ENCODE peak calls at places on chromosomes 2 and 18, in eight cellular contexts. O is A549, M is IMR-90, N is K562, T is SK-N-SH, B is H1, I is HepG2, R is GM12878. F is an unnamed sample.

GRCh38 chr18:76874643-76875389 is 52.5 kb downstream of the ZNF236 start:
- DNase-seq in O (no peak), M (no peak), N (no peak), T (peak), B (peak), I (no peak), R (no peak), F (peak)

GRCh38 chr2:14634885-14635871 is 2.7 kb downstream of the LRATD1 start:
- DNase-seq in O (peak), M (peak), N (peak), T (peak), B (peak), I (no peak), R (no peak), F (peak)

GRCh38 chr18:50853863-50854271 is 25.1 kb upstream of the ME2 start:
- DNase-seq in O (peak), M (peak), N (peak), T (no peak), B (no peak), I (peak), R (no peak), F (no peak)

GRCh38 chr18:58572181-58572580 is 56.7 kb downstream of the ALPK2 start:
- DNase-seq in O (no peak), M (peak), N (no peak), T (no peak), B (no peak), I (no peak), R (no peak), F (no peak)

GRCh38 chr2:240149943-240150784 is 9.7 kb upstream of the OTOS start:
- DNase-seq in O (peak), M (peak), N (peak), T (peak), B (peak), I (peak), R (no peak), F (peak)

GRCh38 chr2:41948397-41948763 is 99.4 kb upstream of the PKDCC start:
- DNase-seq in O (no peak), M (no peak), N (no peak), T (no peak), B (no peak), I (no peak), R (no peak), F (no peak)

GRCh38 chr2:45786030-45786830 is 134.8 kb downstream of the PRKCE start:
- DNase-seq in O (no peak), M (no peak), N (peak), T (peak), B (no peak), I (no peak), R (no peak), F (no peak)

GRCh38 chr2:69383178-69383812 is 3.7 kb downstream of the GFPT1 start:
- DNase-seq in O (no peak), M (no peak), N (no peak), T (no peak), B (peak), I (no peak), R (no peak), F (no peak)

GRCh38 chr2:217366996-217367395 is 507.1 kb upstream of the TNP1 start:
- DNase-seq in O (no peak), M (no peak), N (no peak), T (no peak), B (no peak), I (no peak), R (no peak), F (no peak)

GRCh38 chr2:207635468-207636200 is 10.4 kb upstream of the METTL21A start:
- DNase-seq in O (no peak), M (peak), N (peak), T (no peak), B (no peak), I (no peak), R (no peak), F (no peak)

GRCh38 chr2:10499275-10499907 is 51.3 kb upstream of the ODC1 start:
- DNase-seq in O (no peak), M (peak), N (peak), T (no peak), B (peak), I (no peak), R (no peak), F (no peak)

GRCh38 chr2:64296695-64297346 is 152.6 kb upstream of the PELI1 start:
- DNase-seq in O (no peak), M (no peak), N (no peak), T (no peak), B (peak), I (no peak), R (no peak), F (no peak)

GRCh38 chr18:35936951-35937350 is 35.5 kb upstream of the RMP24 start:
- DNase-seq in O (no peak), M (no peak), N (no peak), T (no peak), B (no peak), I (no peak), R (no peak), F (no peak)

GRCh38 chr2:1771626-1772280 is 27.4 kb upstream of the PXDN start:
- DNase-seq in O (no peak), M (no peak), N (no peak), T (no peak), B (no peak), I (no peak), R (no peak), F (no peak)

GRCh38 chr2:128821010-128821409 is 502.3 kb upstream of the HS6ST1 start:
- DNase-seq in O (no peak), M (no peak), N (no peak), T (no peak), B (no peak), I (no peak), R (no peak), F (no peak)

GRCh38 chr2:60416221-60417008 is 137.0 kb downstream of the BCL11A start:
- DNase-seq in O (no peak), M (peak), N (no peak), T (no peak), B (no peak), I (no peak), R (no peak), F (no peak)

GRCh38 chr2:239970004-239970623 is 55.0 kb downstream of the NDUFA10 start:
- DNase-seq in O (peak), M (no peak), N (no peak), T (peak), B (no peak), I (no peak), R (no peak), F (no peak)

GRCh38 chr2:145692971-145693478 is 1173.1 kb upstream of the ZEB2 start:
- DNase-seq in O (no peak), M (peak), N (peak), T (no peak), B (no peak), I (peak), R (peak), F (no peak)

GRCh38 chr2:9757430-9758287 is 85.6 kb upstream of the TAF1B start:
- DNase-seq in O (no peak), M (peak), N (no peak), T (no peak), B (no peak), I (no peak), R (no peak), F (peak)

GRCh38 chr2:166138667-166139066 is 10.8 kb upstream of the SCN1A start:
- DNase-seq in O (no peak), M (no peak), N (no peak), T (no peak), B (no peak), I (no peak), R (no peak), F (no peak)

GRCh38 chr2:176552456-176553135 is 283.4 kb downstream of the MTX2 start:
- DNase-seq in O (no peak), M (peak), N (no peak), T (no peak), B (no peak), I (no peak), R (no peak), F (no peak)

GRCh38 chr18:56315363-56315762 is 323.0 kb downstream of the TXNL1 start:
- DNase-seq in O (no peak), M (peak), N (no peak), T (no peak), B (no peak), I (no peak), R (no peak), F (no peak)

GRCh38 chr18:3655637-3656050 is 205.7 kb downstream of the TGIF1 start:
- DNase-seq in O (no peak), M (no peak), N (peak), T (no peak), B (no peak), I (no peak), R (no peak), F (no peak)

GRCh38 chr2:38440655-38441054 is 63.6 kb upstream of the ATL2 start:
- DNase-seq in O (no peak), M (no peak), N (peak), T (no peak), B (no peak), I (no peak), R (no peak), F (no peak)

GRCh38 chr2:20617081-20617575 is 33.8 kb downstream of the HS1BP3 start:
- DNase-seq in O (no peak), M (no peak), N (peak), T (peak), B (peak), I (no peak), R (no peak), F (peak)

GRCh38 chr2:168002021-168002553 is 245.3 kb downstream of the STK39 start:
- DNase-seq in O (no peak), M (peak), N (no peak), T (no peak), B (no peak), I (no peak), R (peak), F (no peak)

GRCh38 chr2:108215794-108216211 is 24.0 kb upstream of the SULT1C3 start:
- DNase-seq in O (peak), M (peak), N (peak), T (no peak), B (no peak), I (peak), R (no peak), F (no peak)

GRCh38 chr2:121309801-121310200 is 24.8 kb upstream of the TFCP2L1 start:
- DNase-seq in O (no peak), M (no peak), N (no peak), T (peak), B (no peak), I (no peak), R (no peak), F (no peak)

GRCh38 chr18:63887424-63887823 is at the start of gene SERPINB2:
- DNase-seq in O (no peak), M (peak), N (no peak), T (no peak), B (no peak), I (no peak), R (no peak), F (no peak)

GRCh38 chr18:66439207-66439606 is 164.7 kb downstream of the CDH19 start:
- DNase-seq in O (no peak), M (no peak), N (no peak), T (no peak), B (no peak), I (no peak), R (no peak), F (no peak)

GRCh38 chr2:238979636-238980035 is 131.8 kb downstream of the TWIST2 start:
- DNase-seq in O (no peak), M (peak), N (no peak), T (no peak), B (no peak), I (no peak), R (no peak), F (no peak)

GRCh38 chr2:170925923-170926322 is 3.1 kb upstream of the GORASP2 start:
- DNase-seq in O (no peak), M (no peak), N (no peak), T (no peak), B (no peak), I (no peak), R (no peak), F (no peak)

GRCh38 chr2:70702711-70703395 is 65.1 kb downstream of the ADD2 start:
- DNase-seq in O (no peak), M (no peak), N (no peak), T (no peak), B (no peak), I (no peak), R (no peak), F (no peak)

GRCh38 chr2:62375051-62375450 is 130.9 kb downstream of the TMEM17 start:
- DNase-seq in O (no peak), M (no peak), N (no peak), T (no peak), B (no peak), I (no peak), R (no peak), F (no peak)

GRCh38 chr2:182898718-182899117 is 32.3 kb upstream of the FRZB start:
- DNase-seq in O (no peak), M (no peak), N (no peak), T (no peak), B (no peak), I (no peak), R (no peak), F (no peak)

GRCh38 chr2:69036926-69037325 is 23.9 kb downstream of the ANTXR1 start:
- DNase-seq in O (no peak), M (peak), N (no peak), T (no peak), B (no peak), I (no peak), R (no peak), F (no peak)

GRCh38 chr2:136376211-136376610 is 258.3 kb upstream of the CXCR4 start:
- DNase-seq in O (no peak), M (no peak), N (no peak), T (no peak), B (peak), I (no peak), R (no peak), F (no peak)

GRCh38 chr2:28895189-28895893 is 874 bp downstream of the WDR43 start:
- DNase-seq in O (peak), M (peak), N (peak), T (no peak), B (peak), I (peak), R (no peak), F (peak)

GRCh38 chr2:118269408-118270051 is 181.3 kb downstream of the INSIG2 start:
- DNase-seq in O (no peak), M (no peak), N (peak), T (no peak), B (no peak), I (peak), R (no peak), F (peak)

GRCh38 chr2:100317634-100318033 is 4.7 kb downstream of the LONRF2 start:
- DNase-seq in O (no peak), M (no peak), N (no peak), T (no peak), B (no peak), I (no peak), R (no peak), F (no peak)

DNA sequence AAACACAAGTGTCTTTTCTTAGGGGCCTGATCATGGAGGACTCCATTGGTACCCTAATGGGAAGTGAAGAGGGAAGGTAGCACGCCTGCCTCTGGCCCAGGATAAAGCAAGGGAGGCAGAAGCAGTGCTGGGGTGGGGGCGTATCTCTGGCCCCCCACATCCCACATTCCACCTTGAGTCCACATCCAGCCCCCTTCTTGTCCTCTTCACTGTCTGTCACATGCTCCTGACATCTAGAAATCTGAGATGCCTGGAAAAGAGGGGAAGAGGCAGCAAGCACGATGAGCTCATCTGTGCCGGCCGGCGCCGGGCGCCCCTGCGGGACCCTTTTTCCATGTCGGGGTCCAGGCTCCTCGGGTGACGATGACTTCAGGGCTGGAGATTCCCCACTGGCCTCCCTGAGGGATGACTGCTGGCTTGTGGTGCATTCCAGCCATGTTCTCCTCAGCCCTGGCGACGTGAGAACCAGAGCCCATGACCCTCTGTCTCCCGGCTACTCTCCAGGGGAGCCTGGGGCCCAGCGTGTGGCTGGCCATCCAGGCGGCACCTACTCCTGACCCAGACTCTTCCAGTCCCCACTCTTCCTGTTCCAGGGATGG is 277.5 kb downstream of the DYSF start:
- DNase-seq in O (no peak), M (no peak), N (no peak), T (no peak), B (no peak), I (no peak), R (no peak), F (no peak)
- TF ChIP-seq USF2 in O (no peak), M (no peak), N (no peak), T (no peak), B (no peak), I (no peak), R (no peak), F (no peak)

GRCh38 chr2:143730155-143730949 is 601.1 kb downstream of the ARHGAP15 start:
- DNase-seq in O (no peak), M (peak), N (peak), T (no peak), B (no peak), I (no peak), R (peak), F (no peak)
- TF ChIP-seq USF2 in O (no peak), M (no peak), N (no peak), T (no peak), B (no peak), I (no peak), R (no peak), F (no peak)

DNA sequence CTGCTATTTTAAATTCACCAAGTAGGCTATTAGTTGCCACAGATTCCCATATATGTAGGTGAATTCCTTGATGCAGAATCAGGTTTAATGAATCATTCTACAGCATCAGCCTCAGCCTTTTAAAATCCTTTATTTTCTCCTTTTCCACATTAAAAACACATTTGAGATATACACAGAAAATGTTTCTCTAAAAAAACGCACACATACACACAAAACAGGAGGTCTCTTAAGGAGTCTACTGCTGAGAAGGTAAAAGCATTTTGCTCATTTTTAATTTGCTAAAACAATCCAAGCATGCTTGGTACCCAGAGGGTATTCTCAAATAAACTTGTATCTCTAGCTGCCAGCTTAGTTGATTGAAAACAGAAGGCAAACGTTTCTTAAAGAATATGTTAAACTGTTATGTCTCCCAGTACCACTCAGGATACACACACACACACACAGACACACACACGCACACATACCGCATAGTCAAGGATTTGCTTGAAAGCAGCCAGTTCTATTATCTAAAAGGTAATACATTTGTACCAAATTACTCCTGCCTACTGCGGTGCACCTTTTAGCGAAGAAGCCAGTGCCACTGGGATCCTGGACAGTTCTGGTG is 106.8 kb upstream of the KCTD1 start:
- DNase-seq in O (no peak), M (no peak), N (no peak), T (no peak), B (no peak), I (no peak), R (no peak), F (no peak)
- TF ChIP-seq USF2 in O (no peak), M (no peak), N (no peak), T (no peak), B (no peak), I (no peak), R (no peak), F (no peak)

GRCh38 chr2:112118148-112118547 is 20.0 kb upstream of the FBLN7 start:
- DNase-seq in O (no peak), M (no peak), N (no peak), T (no peak), B (no peak), I (peak), R (no peak), F (no peak)

DNA sequence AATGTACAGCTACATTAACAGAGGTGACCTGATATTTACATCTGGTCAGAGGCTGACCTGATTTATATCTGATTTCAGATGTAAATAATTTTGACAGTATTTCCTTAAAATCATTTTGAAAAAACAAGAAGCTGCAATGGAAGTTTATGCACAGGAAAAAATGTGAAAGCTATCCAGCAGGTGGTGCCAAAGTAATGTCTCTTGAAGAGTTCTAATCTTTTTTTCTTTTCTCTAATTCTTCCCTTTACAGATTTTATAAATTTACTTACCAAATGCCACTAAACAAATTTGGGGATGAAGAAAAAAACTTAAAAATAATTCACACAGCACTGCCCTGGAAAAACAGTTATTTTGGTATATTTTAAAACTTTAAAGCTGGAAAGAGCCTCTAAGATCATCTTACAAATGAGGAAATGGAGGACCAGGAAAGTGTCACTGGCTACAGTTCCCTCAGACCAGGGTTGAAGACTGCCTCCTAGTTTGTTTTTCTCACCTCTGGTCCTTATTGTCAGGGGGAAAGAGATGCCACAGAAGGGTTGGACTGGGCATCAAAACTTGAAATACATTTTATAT is 16.4 kb upstream of the FBLN7 start:
- DNase-seq in O (peak), M (peak), N (peak), T (peak), B (no peak), I (peak), R (no peak), F (no peak)
- TF ChIP-seq USF2 in O (no peak), M (no peak), N (no peak), T (no peak), B (no peak), I (no peak), R (no peak), F (no peak)

GRCh38 chr2:151029406-151030157 is 232.1 kb downstream of the RBM43 start:
- DNase-seq in O (no peak), M (peak), N (no peak), T (no peak), B (no peak), I (no peak), R (no peak), F (no peak)
- TF ChIP-seq USF2 in O (no peak), M (peak), N (no peak), T (no peak), B (no peak), I (no peak), R (no peak), F (no peak)

GRCh38 chr2:231126123-231126522 is 1.3 kb upstream of the HTR2B start:
- DNase-seq in O (no peak), M (no peak), N (no peak), T (no peak), B (no peak), I (no peak), R (no peak), F (no peak)

GRCh38 chr2:231127936-231128335 is 3.1 kb upstream of the HTR2B start:
- DNase-seq in O (no peak), M (no peak), N (no peak), T (no peak), B (no peak), I (no peak), R (no peak), F (no peak)

GRCh38 chr2:231129216-231129615 is 4.4 kb upstream of the HTR2B start:
- DNase-seq in O (no peak), M (no peak), N (no peak), T (no peak), B (no peak), I (no peak), R (no peak), F (no peak)

GRCh38 chr2:231128541-231128940 is 3.7 kb upstream of the HTR2B start:
- DNase-seq in O (no peak), M (no peak), N (no peak), T (no peak), B (no peak), I (no peak), R (no peak), F (no peak)

DNA sequence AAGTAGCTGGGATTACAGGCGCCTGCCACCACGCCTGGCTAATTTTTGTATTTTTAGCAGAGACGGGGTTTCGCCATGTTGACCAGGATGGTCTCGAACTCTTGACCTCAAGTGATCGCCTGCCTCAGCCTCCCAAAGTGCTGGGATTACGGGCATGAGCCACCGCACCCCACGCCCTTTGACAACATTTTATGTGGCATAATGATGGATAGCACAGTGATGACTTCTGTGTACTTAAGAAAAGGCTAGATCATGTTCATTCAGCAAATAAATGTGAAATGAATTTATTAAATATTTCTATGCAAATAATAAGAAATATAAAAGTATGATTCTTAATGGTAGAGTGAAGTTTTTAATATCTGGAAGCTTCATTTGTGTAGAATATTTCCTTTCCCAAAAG is 2.6 kb upstream of the HTR2B start:
- DNase-seq in O (no peak), M (no peak), N (no peak), T (no peak), B (no peak), I (no peak), R (no peak), F (no peak)
- TF ChIP-seq USF2 in O (no peak), M (no peak), N (no peak), T (no peak), B (no peak), I (no peak), R (no peak), F (no peak)

F was measured in WTC11.